ENCODE peak calls at places on chromosomes 11 and 22, in ten cellular contexts. L is brain microvascular endothelial cell, J is keratinocyte, F is epithelial cell of proximal tubule, Z is progenitor cell of endocrine pancreas, R is ovary, K is right lobe of liver, E is endothelial cell, U is osteoblast, G is MM.1S. A is an unnamed sample.

GRCh38 chr22:22375586-22376351 is 131.2 kb downstream of the VPREB1 start:
- DNase-seq in L (no peak), J (no peak), F (no peak), Z (no peak), R (no peak), K (no peak), E (no peak), U (peak; percentile 19), G (peak; percentile 80), A (no peak)

GRCh38 chr11:68039526-68040086 is 781 bp downstream of the TCIRG1 start:
- DNase-seq in L (no peak), J (no peak), F (no peak), Z (no peak), R (peak; percentile 60), K (peak; percentile 55), E (no peak), U (peak; percentile 92), G (peak; percentile 16), A (no peak)

GRCh38 chr11:103906291-103906850 is 130.1 kb upstream of the DDI1 start:
- DNase-seq in L (no peak), J (no peak), F (no peak), Z (no peak), R (no peak), K (no peak), E (no peak), U (no peak), G (no peak), A (no peak)

GRCh38 chr11:123093686-123094085 is 31.8 kb upstream of the HSPA8 start:
- DNase-seq in L (no peak), J (no peak), F (no peak), Z (no peak), R (no peak), K (no peak), E (no peak), U (no peak), G (no peak), A (no peak)

GRCh38 chr11:72781313-72782080 is 12.3 kb downstream of the STARD10 start:
- DNase-seq in L (no peak), J (no peak), F (no peak), Z (peak; percentile 58), R (peak; percentile 53), K (peak; percentile 64), E (peak; percentile 37), U (peak; percentile 95), G (peak; percentile 37), A (no peak)

GRCh38 chr22:26448941-26449340 is 19.9 kb downstream of the ASPHD2 start:
- DNase-seq in L (no peak), J (no peak), F (no peak), Z (no peak), R (no peak), K (no peak), E (no peak), U (no peak), G (no peak), A (no peak)

GRCh38 chr11:84886344-84886743 is 740.8 kb downstream of the DLG2 start:
- DNase-seq in L (peak; percentile 33), J (no peak), F (no peak), Z (no peak), R (no peak), K (no peak), E (no peak), U (no peak), G (no peak), A (no peak)

GRCh38 chr11:70059971-70060370 is 18.1 kb upstream of the ANO1 start:
- DNase-seq in L (no peak), J (no peak), F (no peak), Z (no peak), R (no peak), K (no peak), E (no peak), U (no peak), G (no peak), A (no peak)

GRCh38 chr22:50224071-50224470 is 20.8 kb downstream of the TUBGCP6 start:
- DNase-seq in L (no peak), J (no peak), F (no peak), Z (no peak), R (no peak), K (no peak), E (no peak), U (peak; percentile 76), G (no peak), A (no peak)

GRCh38 chr22:50220603-50221409 is 20.0 kb downstream of the SELENOO start:
- DNase-seq in L (no peak), J (no peak), F (no peak), Z (no peak), R (no peak), K (peak; percentile 19), E (no peak), U (peak; percentile 49), G (no peak), A (no peak)

GRCh38 chr22:50222508-50222907 is 21.7 kb downstream of the SELENOO start:
- DNase-seq in L (no peak), J (no peak), F (no peak), Z (no peak), R (no peak), K (no peak), E (no peak), U (no peak), G (no peak), A (no peak)

GRCh38 chr22:50219800-50220602 is 19.2 kb downstream of the SELENOO start:
- DNase-seq in L (no peak), J (no peak), F (no peak), Z (no peak), R (no peak), K (peak; percentile 29), E (no peak), U (peak; percentile 77), G (no peak), A (no peak)

GRCh38 chr22:50221410-50222300 is 20.8 kb downstream of the SELENOO start:
- DNase-seq in L (no peak), J (no peak), F (no peak), Z (no peak), R (no peak), K (peak; percentile 18), E (no peak), U (peak; percentile 85), G (no peak), A (no peak)
- TF ChIP-seq CTCF in L (no peak), J (peak; percentile 16), F (no peak), Z (no peak), R (no peak), K (peak; percentile 20), E (no peak), U (no peak), G (no peak), A (no peak)

DNA sequence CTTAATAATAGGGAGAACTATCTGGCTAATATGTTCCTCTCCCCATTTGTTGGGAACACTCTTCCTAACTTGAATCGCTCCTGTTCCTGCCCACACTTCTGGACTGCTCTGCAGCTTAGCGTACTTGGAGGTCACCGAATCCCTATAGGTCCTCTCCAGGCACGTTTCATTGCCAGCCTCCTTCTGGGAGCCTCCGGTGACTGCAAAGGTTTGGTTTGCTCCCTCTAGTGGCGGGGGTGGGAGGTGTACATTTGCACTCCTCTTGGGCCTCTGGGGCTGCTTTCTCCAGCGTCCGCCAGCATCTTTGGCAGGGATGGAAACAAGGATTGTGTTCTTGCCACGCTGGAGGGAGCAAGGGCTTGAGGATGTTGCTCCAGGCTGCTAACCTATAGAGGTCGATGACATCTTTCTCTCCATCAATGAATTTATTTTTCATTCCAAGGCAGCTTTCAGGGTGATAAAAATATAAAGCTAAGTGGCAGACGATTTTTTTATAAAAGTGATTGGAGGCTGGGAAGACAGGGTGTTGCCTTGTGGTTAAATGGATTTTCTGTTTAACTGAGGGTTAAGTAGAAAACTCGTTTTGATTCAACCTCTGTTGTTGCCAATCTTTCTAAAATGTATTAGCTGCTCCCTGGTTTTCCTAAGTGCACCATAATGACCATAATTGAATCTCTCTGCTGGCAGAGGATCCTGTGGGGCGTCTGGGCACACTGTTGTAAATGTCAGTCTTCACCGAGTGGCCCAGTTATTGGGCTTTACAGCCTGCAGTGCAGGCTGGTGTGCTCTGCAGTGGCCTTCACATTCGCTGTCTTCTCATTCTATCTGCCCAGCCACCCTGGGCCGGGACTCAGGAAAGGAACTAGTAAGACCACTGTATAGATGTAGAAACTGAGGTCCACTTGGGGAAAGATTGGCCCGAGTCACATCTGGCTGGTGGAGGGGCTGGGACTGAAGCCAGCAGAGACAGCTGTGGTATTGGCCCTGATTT is 48.9 kb downstream of the TSPAN18 start:
- DNase-seq in L (peak; percentile 32), J (peak; percentile 4), F (no peak), Z (no peak), R (no peak), K (peak; percentile 59), E (peak; percentile 81), U (peak; percentile 83), G (peak; percentile 38), A (no peak)
- TF ChIP-seq CTCF in L (peak; percentile 84), J (peak; percentile 89), F (peak; percentile 89), Z (peak; percentile 55), R (no peak), K (peak; percentile 72), E (peak; percentile 89), U (peak; percentile 79), G (peak; percentile 56), A (peak; percentile 79)

DNA sequence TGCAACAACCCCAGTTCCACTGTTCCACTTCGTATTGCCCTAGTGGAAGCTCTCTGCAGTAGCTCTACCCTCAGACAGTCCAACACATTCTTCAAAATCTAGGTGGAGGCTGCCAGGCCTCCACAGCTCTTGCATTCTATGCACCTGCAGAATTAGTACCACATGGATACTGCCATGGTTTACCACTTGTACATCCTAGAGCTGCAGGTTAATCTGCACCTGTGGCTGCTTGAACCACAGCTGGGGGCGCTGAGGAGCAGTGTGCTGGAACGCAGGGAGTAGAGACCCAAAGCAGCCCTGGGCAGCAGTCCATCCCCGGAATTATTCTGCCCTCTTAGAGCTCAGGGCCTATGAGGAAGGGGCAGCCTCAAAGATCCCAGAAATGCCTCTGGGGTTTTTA is 4.3 kb upstream of the CTSC start:
- DNase-seq in L (no peak), J (no peak), F (no peak), Z (no peak), R (no peak), K (no peak), E (no peak), U (no peak), G (no peak), A (no peak)
- TF ChIP-seq CTCF in L (no peak), J (no peak), F (peak; percentile 21), Z (peak; percentile 34), R (no peak), K (no peak), E (no peak), U (no peak), G (no peak), A (peak; percentile 25)

GRCh38 chr22:23387827-23388491 is 192.1 kb downstream of the IGLL1 start:
- DNase-seq in L (no peak), J (no peak), F (no peak), Z (no peak), R (peak; percentile 36), K (no peak), E (no peak), U (peak; percentile 76), G (no peak), A (no peak)

GRCh38 chr22:23385301-23386244 is 194.5 kb downstream of the IGLL1 start:
- DNase-seq in L (peak; percentile 71), J (peak; percentile 48), F (peak; percentile 2), Z (peak; percentile 86), R (peak; percentile 90), K (peak; percentile 81), E (peak; percentile 92), U (peak; percentile 100), G (peak; percentile 78), A (peak; percentile 91)

GRCh38 chr22:23384899-23385298 is 195.2 kb downstream of the IGLL1 start:
- DNase-seq in L (no peak), J (no peak), F (no peak), Z (no peak), R (no peak), K (no peak), E (no peak), U (no peak), G (no peak), A (no peak)

GRCh38 chr22:23386822-23387580 is 193.1 kb downstream of the IGLL1 start:
- DNase-seq in L (no peak), J (no peak), F (no peak), Z (no peak), R (peak; percentile 42), K (no peak), E (no peak), U (peak; percentile 80), G (no peak), A (no peak)

DNA sequence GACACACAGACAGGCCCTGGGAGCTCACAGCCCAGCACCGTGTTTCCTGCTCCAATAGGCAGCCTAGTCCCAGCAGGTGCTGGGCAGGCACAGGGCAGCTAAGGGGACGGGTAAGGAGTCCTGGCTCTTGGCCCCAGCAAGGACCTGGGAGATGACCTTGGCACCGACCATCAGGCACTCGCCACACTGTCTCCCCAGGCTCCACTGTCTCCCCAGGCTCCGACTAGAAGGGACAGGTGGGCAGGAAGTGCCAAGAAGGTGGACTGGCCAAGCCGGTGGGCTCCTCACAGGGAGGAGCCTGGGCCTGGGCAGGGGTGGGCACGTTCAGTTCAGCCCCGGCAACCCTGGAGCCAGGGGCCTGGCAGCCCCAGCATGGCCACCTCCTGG is 193.9 kb downstream of the IGLL1 start:
- DNase-seq in L (no peak), J (no peak), F (no peak), Z (no peak), R (no peak), K (no peak), E (no peak), U (peak; percentile 86), G (no peak), A (no peak)
- TF ChIP-seq CTCF in L (no peak), J (no peak), F (no peak), Z (no peak), R (no peak), K (no peak), E (no peak), U (no peak), G (no peak), A (peak; percentile 34)